ENCODE peak calls at places on chromosomes 11 and 22, in six cellular contexts. E, O, R, P, L and I are unnamed samples.

GRCh38 chr11:28833670-28834069 is 725.5 kb downstream of the METTL15 start:
- DNase-seq in E (peak), O (peak), R (no peak), P (no peak), L (no peak), I (no peak)

GRCh38 chr11:737366-737765 is 9.9 kb upstream of the TALDO1 start:
- DNase-seq in E (no peak), O (no peak), R (no peak), P (no peak), L (no peak), I (peak)

GRCh38 chr11:71465054-71465453 is 12.1 kb downstream of the NADSYN1 start:
- DNase-seq in E (no peak), O (no peak), R (no peak), P (no peak), L (no peak), I (peak)

GRCh38 chr11:19980957-19981669 is 179.2 kb downstream of the DBX1 start:
- DNase-seq in E (peak), O (peak), R (no peak), P (no peak), L (no peak), I (no peak)

GRCh38 chr11:71482746-71483364 is 29.9 kb downstream of the NADSYN1 start:
- DNase-seq in E (no peak), O (no peak), R (no peak), P (no peak), L (no peak), I (no peak)

GRCh38 chr11:70319694-70320093 is 49.2 kb downstream of the PPFIA1 start:
- DNase-seq in E (no peak), O (peak), R (no peak), P (no peak), L (no peak), I (no peak)

GRCh38 chr11:92528051-92528450 is 303.4 kb downstream of the FAT3 start:
- DNase-seq in E (peak), O (peak), R (no peak), P (no peak), L (no peak), I (no peak)

GRCh38 chr11:49995559-49995958 is 13.2 kb upstream of the OR4C12 start:
- DNase-seq in E (peak), O (peak), R (no peak), P (peak), L (no peak), I (peak)

GRCh38 chr22:40728731-40729189 is 49.5 kb downstream of the MCHR1 start:
- DNase-seq in E (peak), O (peak), R (no peak), P (no peak), L (peak), I (no peak)

GRCh38 chr11:48012051-48012391 is 31.7 kb downstream of the PTPRJ start:
- DNase-seq in E (no peak), O (no peak), R (no peak), P (no peak), L (no peak), I (no peak)

GRCh38 chr11:70454197-70454767 is 56.0 kb downstream of the CTTN start:
- DNase-seq in E (no peak), O (no peak), R (no peak), P (no peak), L (no peak), I (no peak)

GRCh38 chr11:87097582-87097981 is 59.8 kb downstream of the TMEM135 start:
- DNase-seq in E (no peak), O (peak), R (no peak), P (peak), L (peak), I (peak)

GRCh38 chr22:37692627-37693285 is 4.1 kb upstream of the TRIOBP start:
- DNase-seq in E (no peak), O (no peak), R (no peak), P (no peak), L (no peak), I (no peak)

GRCh38 chr22:46072030-46072881 is 78.1 kb upstream of the PPARA start:
- DNase-seq in E (no peak), O (peak), R (no peak), P (peak), L (no peak), I (no peak)

GRCh38 chr11:95788921-95789505 is 569 bp downstream of the FAM76B start:
- DNase-seq in E (peak), O (peak), R (peak), P (peak), L (no peak), I (peak)

GRCh38 chr22:17121235-17122195 is at the start of gene TMEM121B:
- DNase-seq in E (no peak), O (peak), R (peak), P (peak), L (no peak), I (peak)

GRCh38 chr22:29165336-29166060 is 40.2 kb upstream of the EMID1 start:
- DNase-seq in E (no peak), O (no peak), R (no peak), P (no peak), L (no peak), I (no peak)

GRCh38 chr22:29916007-29916544 is 33.1 kb downstream of the MTMR3 start:
- DNase-seq in E (no peak), O (no peak), R (no peak), P (no peak), L (no peak), I (no peak)

GRCh38 chr11:70559516-70559915 is 161.2 kb downstream of the CTTN start:
- DNase-seq in E (no peak), O (no peak), R (no peak), P (no peak), L (no peak), I (no peak)

GRCh38 chr22:25170426-25170980 is 29.2 kb upstream of the CRYBB3 start:
- DNase-seq in E (no peak), O (no peak), R (no peak), P (no peak), L (no peak), I (no peak)

GRCh38 chr11:117744471-117745280 is 52.3 kb downstream of the DSCAML1 start:
- DNase-seq in E (no peak), O (no peak), R (no peak), P (no peak), L (no peak), I (no peak)

GRCh38 chr11:115349427-115349826 is 154.8 kb downstream of the CADM1 start:
- DNase-seq in E (no peak), O (no peak), R (no peak), P (no peak), L (no peak), I (no peak)

GRCh38 chr11:2102132-2102882 is 36.9 kb downstream of the IGF2 start:
- DNase-seq in E (no peak), O (no peak), R (no peak), P (peak), L (no peak), I (no peak)